ENCODE peak calls at places on chromosomes 5 and 9, in nine cellular contexts. One of them, this sample, is unnamed.

GRCh38 chr5:159091596-159091995 is 8.1 kb downstream of the EBF1 start:
- DNase-seq in lower leg skin: no peak
- DNase-seq in astrocyte of the spinal cord: no peak
- DNase-seq in PC-9: no peak
- DNase-seq in cardiac fibroblast: peak; percentile 11
- DNase-seq in aorta: no peak
- DNase-seq in small intestine: no peak
- DNase-seq in cardiac muscle cell: no peak
- DNase-seq in CD8-positive, alpha-beta T cell: no peak
- DNase-seq in this sample: no peak

GRCh38 chr5:33049298-33049697 is 338.2 kb downstream of the NPR3 start:
- DNase-seq in lower leg skin: no peak
- DNase-seq in astrocyte of the spinal cord: no peak
- DNase-seq in PC-9: peak; percentile 84
- DNase-seq in cardiac fibroblast: peak; percentile 68
- DNase-seq in aorta: peak; percentile 41
- DNase-seq in small intestine: no peak
- DNase-seq in cardiac muscle cell: no peak
- DNase-seq in CD8-positive, alpha-beta T cell: no peak
- DNase-seq in this sample: no peak

GRCh38 chr9:102483666-102484065 is 511.5 kb upstream of the CYLC2 start:
- DNase-seq in lower leg skin: no peak
- DNase-seq in astrocyte of the spinal cord: no peak
- DNase-seq in PC-9: no peak
- DNase-seq in cardiac fibroblast: no peak
- DNase-seq in aorta: no peak
- DNase-seq in small intestine: no peak
- DNase-seq in cardiac muscle cell: no peak
- DNase-seq in CD8-positive, alpha-beta T cell: no peak
- DNase-seq in this sample: no peak

GRCh38 chr9:90459321-90459720 is 183.3 kb downstream of the DIRAS2 start:
- DNase-seq in lower leg skin: no peak
- DNase-seq in astrocyte of the spinal cord: no peak
- DNase-seq in PC-9: no peak
- DNase-seq in cardiac fibroblast: no peak
- DNase-seq in aorta: no peak
- DNase-seq in small intestine: no peak
- DNase-seq in cardiac muscle cell: no peak
- DNase-seq in CD8-positive, alpha-beta T cell: no peak
- DNase-seq in this sample: no peak

GRCh38 chr9:133074111-133074651 is 12.4 kb downstream of the CEL start:
- DNase-seq in lower leg skin: no peak
- DNase-seq in astrocyte of the spinal cord: no peak
- DNase-seq in PC-9: no peak
- DNase-seq in cardiac fibroblast: peak; percentile 6
- DNase-seq in aorta: peak; percentile 31
- DNase-seq in small intestine: peak; percentile 24
- DNase-seq in cardiac muscle cell: no peak
- DNase-seq in CD8-positive, alpha-beta T cell: no peak
- DNase-seq in this sample: no peak

GRCh38 chr9:85001925-85002324 is 332.4 kb downstream of the NTRK2 start:
- DNase-seq in lower leg skin: no peak
- DNase-seq in astrocyte of the spinal cord: no peak
- DNase-seq in PC-9: no peak
- DNase-seq in cardiac fibroblast: no peak
- DNase-seq in aorta: no peak
- DNase-seq in small intestine: no peak
- DNase-seq in cardiac muscle cell: no peak
- DNase-seq in CD8-positive, alpha-beta T cell: no peak
- DNase-seq in this sample: peak; percentile 16

GRCh38 chr9:136856541-136857141 is 4.5 kb downstream of the MAMDC4 start:
- DNase-seq in lower leg skin: no peak
- DNase-seq in astrocyte of the spinal cord: no peak
- DNase-seq in PC-9: no peak
- DNase-seq in cardiac fibroblast: no peak
- DNase-seq in aorta: no peak
- DNase-seq in small intestine: no peak
- DNase-seq in cardiac muscle cell: no peak
- DNase-seq in CD8-positive, alpha-beta T cell: no peak
- DNase-seq in this sample: peak; percentile 67

GRCh38 chr5:140246378-140247122 is 56.4 kb downstream of the PFDN1 start:
- DNase-seq in lower leg skin: no peak
- DNase-seq in astrocyte of the spinal cord: peak; percentile 86
- DNase-seq in PC-9: no peak
- DNase-seq in cardiac fibroblast: peak; percentile 76
- DNase-seq in aorta: no peak
- DNase-seq in small intestine: no peak
- DNase-seq in cardiac muscle cell: no peak
- DNase-seq in CD8-positive, alpha-beta T cell: no peak
- DNase-seq in this sample: no peak

GRCh38 chr5:125026900-125027731 is 280.7 kb upstream of the ZNF608 start:
- DNase-seq in lower leg skin: no peak
- DNase-seq in astrocyte of the spinal cord: peak; percentile 29
- DNase-seq in PC-9: no peak
- DNase-seq in cardiac fibroblast: peak; percentile 47
- DNase-seq in aorta: no peak
- DNase-seq in small intestine: peak; percentile 98
- DNase-seq in cardiac muscle cell: peak; percentile 86
- DNase-seq in CD8-positive, alpha-beta T cell: no peak
- DNase-seq in this sample: no peak

GRCh38 chr9:128892223-128892892 is 10.4 kb downstream of the LRRC8A start:
- DNase-seq in lower leg skin: peak; percentile 98
- DNase-seq in astrocyte of the spinal cord: peak; percentile 83
- DNase-seq in PC-9: peak; percentile 99
- DNase-seq in cardiac fibroblast: peak; percentile 90
- DNase-seq in aorta: peak; percentile 97
- DNase-seq in small intestine: peak; percentile 71
- DNase-seq in cardiac muscle cell: no peak
- DNase-seq in CD8-positive, alpha-beta T cell: no peak
- DNase-seq in this sample: peak; percentile 47

GRCh38 chr5:159891371-159891770 is 24.9 kb upstream of the ADRA1B start:
- DNase-seq in lower leg skin: no peak
- DNase-seq in astrocyte of the spinal cord: no peak
- DNase-seq in PC-9: no peak
- DNase-seq in cardiac fibroblast: no peak
- DNase-seq in aorta: no peak
- DNase-seq in small intestine: no peak
- DNase-seq in cardiac muscle cell: no peak
- DNase-seq in CD8-positive, alpha-beta T cell: no peak
- DNase-seq in this sample: peak; percentile 50

GRCh38 chr9:91426123-91426745 is 2.6 kb upstream of the NFIL3 start:
- DNase-seq in lower leg skin: no peak
- DNase-seq in astrocyte of the spinal cord: peak; percentile 60
- DNase-seq in PC-9: no peak
- DNase-seq in cardiac fibroblast: peak; percentile 76
- DNase-seq in aorta: no peak
- DNase-seq in small intestine: peak; percentile 74
- DNase-seq in cardiac muscle cell: peak; percentile 39
- DNase-seq in CD8-positive, alpha-beta T cell: no peak
- DNase-seq in this sample: peak; percentile 58

GRCh38 chr9:60546406-60546805 is 367.8 kb upstream of the SPATA31A5 start:
- DNase-seq in lower leg skin: peak; percentile 37
- DNase-seq in astrocyte of the spinal cord: no peak
- DNase-seq in PC-9: no peak
- DNase-seq in cardiac fibroblast: no peak
- DNase-seq in aorta: peak; percentile 59
- DNase-seq in small intestine: no peak
- DNase-seq in cardiac muscle cell: no peak
- DNase-seq in CD8-positive, alpha-beta T cell: no peak
- DNase-seq in this sample: peak; percentile 2

GRCh38 chr5:119752921-119753886 is 123.8 kb downstream of the FAM170A start:
- DNase-seq in lower leg skin: no peak
- DNase-seq in astrocyte of the spinal cord: no peak
- DNase-seq in PC-9: peak; percentile 3
- DNase-seq in cardiac fibroblast: no peak
- DNase-seq in aorta: no peak
- DNase-seq in small intestine: no peak
- DNase-seq in cardiac muscle cell: no peak
- DNase-seq in CD8-positive, alpha-beta T cell: no peak
- DNase-seq in this sample: no peak

DNA sequence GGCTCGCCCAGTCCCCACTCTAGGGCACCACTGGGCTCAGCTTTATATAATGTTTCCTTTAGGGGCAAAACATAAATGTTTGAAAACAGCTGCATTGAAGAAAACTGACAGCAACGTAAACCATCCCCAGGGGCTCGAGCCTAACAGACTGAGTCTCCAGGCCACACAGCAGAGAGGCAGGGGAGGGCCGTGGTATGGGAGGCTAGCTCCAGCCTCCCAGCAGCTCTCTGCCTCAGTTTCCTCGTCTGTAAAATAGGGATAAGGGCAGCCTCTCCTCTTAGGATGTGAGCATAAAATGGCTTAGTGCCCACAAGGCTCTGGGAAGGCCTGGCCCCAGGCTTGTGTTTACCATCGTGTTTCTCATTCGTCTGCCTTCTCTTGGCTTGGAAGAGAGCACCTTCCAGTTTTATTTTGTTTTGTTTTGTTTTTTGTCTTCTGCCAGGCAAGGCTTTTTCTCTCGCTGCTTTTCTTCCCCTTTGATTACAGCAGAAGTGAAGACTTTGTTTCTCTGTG is 2.7 kb downstream of the ANKRD33B start:
- DNase-seq in lower leg skin: peak; percentile 73
- DNase-seq in astrocyte of the spinal cord: no peak
- DNase-seq in PC-9: no peak
- DNase-seq in cardiac fibroblast: no peak
- DNase-seq in aorta: no peak
- DNase-seq in small intestine: no peak
- DNase-seq in cardiac muscle cell: no peak
- DNase-seq in CD8-positive, alpha-beta T cell: no peak
- DNase-seq in this sample: no peak
- H3K4me3 ChIP-seq in lower leg skin: no peak overlapping the region
- H3K4me3 ChIP-seq in astrocyte of the spinal cord: no peak overlapping the region
- H3K4me3 ChIP-seq in PC-9: peak overlapping the region; percentile 17
- H3K4me3 ChIP-seq in cardiac fibroblast: no peak overlapping the region
- H3K4me3 ChIP-seq in aorta: no peak overlapping the region
- H3K4me3 ChIP-seq in small intestine: no peak overlapping the region
- H3K4me3 ChIP-seq in cardiac muscle cell: no peak overlapping the region
- H3K4me3 ChIP-seq in CD8-positive, alpha-beta T cell: no peak overlapping the region
- H3K4me3 ChIP-seq in this sample: no peak overlapping the region

GRCh38 chr5:14417232-14417730 is 164.3 kb upstream of the OTULINL start:
- DNase-seq in lower leg skin: no peak
- DNase-seq in astrocyte of the spinal cord: peak; percentile 92
- DNase-seq in PC-9: no peak
- DNase-seq in cardiac fibroblast: peak; percentile 58
- DNase-seq in aorta: no peak
- DNase-seq in small intestine: no peak
- DNase-seq in cardiac muscle cell: peak; percentile 35
- DNase-seq in CD8-positive, alpha-beta T cell: no peak
- DNase-seq in this sample: peak; percentile 63

GRCh38 chr5:14417792-14418765 is 163.5 kb upstream of the OTULINL start:
- DNase-seq in lower leg skin: no peak
- DNase-seq in astrocyte of the spinal cord: peak; percentile 83
- DNase-seq in PC-9: no peak
- DNase-seq in cardiac fibroblast: peak; percentile 81
- DNase-seq in aorta: no peak
- DNase-seq in small intestine: no peak
- DNase-seq in cardiac muscle cell: no peak
- DNase-seq in CD8-positive, alpha-beta T cell: no peak
- DNase-seq in this sample: peak; percentile 48

GRCh38 chr5:14415516-14416074 is 166.0 kb upstream of the OTULINL start:
- DNase-seq in lower leg skin: no peak
- DNase-seq in astrocyte of the spinal cord: no peak
- DNase-seq in PC-9: no peak
- DNase-seq in cardiac fibroblast: no peak
- DNase-seq in aorta: no peak
- DNase-seq in small intestine: no peak
- DNase-seq in cardiac muscle cell: no peak
- DNase-seq in CD8-positive, alpha-beta T cell: no peak
- DNase-seq in this sample: no peak

GRCh38 chr5:14414615-14415515 is 166.7 kb upstream of the OTULINL start:
- DNase-seq in lower leg skin: no peak
- DNase-seq in astrocyte of the spinal cord: no peak
- DNase-seq in PC-9: no peak
- DNase-seq in cardiac fibroblast: no peak
- DNase-seq in aorta: no peak
- DNase-seq in small intestine: peak; percentile 28
- DNase-seq in cardiac muscle cell: no peak
- DNase-seq in CD8-positive, alpha-beta T cell: no peak
- DNase-seq in this sample: no peak

DNA sequence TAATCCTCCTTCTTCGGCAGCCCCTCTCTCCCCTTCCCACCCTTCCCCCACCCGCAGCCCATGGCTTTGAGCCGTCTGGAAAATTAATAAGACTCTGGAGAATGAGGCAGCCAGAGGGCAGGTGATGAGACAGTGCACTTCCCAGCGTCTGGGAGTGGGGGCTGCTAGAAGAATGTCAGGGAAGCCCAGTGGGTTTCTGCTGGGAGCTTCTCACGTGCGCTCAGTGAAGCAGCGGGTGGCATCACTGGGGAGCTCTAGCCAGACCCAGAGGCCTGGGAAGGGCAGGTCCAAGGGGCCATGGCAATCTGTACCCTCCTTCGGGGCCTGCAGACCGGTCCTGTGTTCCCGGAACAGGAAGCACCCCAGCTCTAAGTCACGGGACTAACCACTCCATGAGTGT is 164.9 kb upstream of the OTULINL start:
- DNase-seq in lower leg skin: no peak
- DNase-seq in astrocyte of the spinal cord: peak; percentile 68
- DNase-seq in PC-9: no peak
- DNase-seq in cardiac fibroblast: no peak
- DNase-seq in aorta: no peak
- DNase-seq in small intestine: no peak
- DNase-seq in cardiac muscle cell: no peak
- DNase-seq in CD8-positive, alpha-beta T cell: no peak
- DNase-seq in this sample: peak; percentile 47
- H3K4me3 ChIP-seq in lower leg skin: no peak overlapping the region
- H3K4me3 ChIP-seq in astrocyte of the spinal cord: no peak overlapping the region
- H3K4me3 ChIP-seq in PC-9: no peak overlapping the region
- H3K4me3 ChIP-seq in cardiac fibroblast: no peak overlapping the region
- H3K4me3 ChIP-seq in aorta: no peak overlapping the region
- H3K4me3 ChIP-seq in small intestine: no peak overlapping the region
- H3K4me3 ChIP-seq in cardiac muscle cell: no peak overlapping the region
- H3K4me3 ChIP-seq in CD8-positive, alpha-beta T cell: no peak overlapping the region
- H3K4me3 ChIP-seq in this sample: no peak overlapping the region

GRCh38 chr9:101270325-101270701 is 114.5 kb downstream of the BAAT start:
- DNase-seq in lower leg skin: no peak
- DNase-seq in astrocyte of the spinal cord: no peak
- DNase-seq in PC-9: no peak
- DNase-seq in cardiac fibroblast: no peak
- DNase-seq in aorta: no peak
- DNase-seq in small intestine: no peak
- DNase-seq in cardiac muscle cell: no peak
- DNase-seq in CD8-positive, alpha-beta T cell: no peak
- DNase-seq in this sample: no peak
- H3K4me3 ChIP-seq in lower leg skin: no peak overlapping the region
- H3K4me3 ChIP-seq in astrocyte of the spinal cord: no peak overlapping the region
- H3K4me3 ChIP-seq in PC-9: no peak overlapping the region
- H3K4me3 ChIP-seq in cardiac fibroblast: no peak overlapping the region
- H3K4me3 ChIP-seq in aorta: no peak overlapping the region
- H3K4me3 ChIP-seq in small intestine: no peak overlapping the region
- H3K4me3 ChIP-seq in cardiac muscle cell: no peak overlapping the region
- H3K4me3 ChIP-seq in CD8-positive, alpha-beta T cell: no peak overlapping the region
- H3K4me3 ChIP-seq in this sample: no peak overlapping the region

DNA sequence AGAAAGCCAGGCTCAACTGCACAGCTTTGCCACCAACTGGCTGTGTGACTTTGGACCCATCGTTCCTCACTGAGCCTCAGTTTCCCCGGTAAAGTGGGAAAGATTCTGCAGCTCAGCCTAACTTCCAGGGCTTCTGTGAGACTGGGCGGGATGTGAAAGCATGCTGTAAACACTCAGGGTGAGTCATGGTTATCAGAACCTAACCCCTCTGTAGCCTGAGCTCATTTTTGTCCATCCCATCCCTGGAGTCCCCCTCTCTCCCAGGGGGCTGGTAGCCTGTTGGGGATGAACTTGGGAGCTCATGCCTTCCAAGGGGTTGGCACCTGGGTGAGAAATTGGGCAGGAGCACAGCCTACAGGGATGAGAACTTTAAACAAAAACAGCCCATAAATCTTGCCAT is 2.3 kb downstream of the CCDC69 start:
- DNase-seq in lower leg skin: no peak
- DNase-seq in astrocyte of the spinal cord: no peak
- DNase-seq in PC-9: no peak
- DNase-seq in cardiac fibroblast: peak; percentile 22
- DNase-seq in aorta: no peak
- DNase-seq in small intestine: no peak
- DNase-seq in cardiac muscle cell: no peak
- DNase-seq in CD8-positive, alpha-beta T cell: no peak
- DNase-seq in this sample: no peak
- H3K4me3 ChIP-seq in lower leg skin: no peak overlapping the region
- H3K4me3 ChIP-seq in astrocyte of the spinal cord: no peak overlapping the region
- H3K4me3 ChIP-seq in PC-9: no peak overlapping the region
- H3K4me3 ChIP-seq in cardiac fibroblast: no peak overlapping the region
- H3K4me3 ChIP-seq in aorta: no peak overlapping the region
- H3K4me3 ChIP-seq in small intestine: no peak overlapping the region
- H3K4me3 ChIP-seq in cardiac muscle cell: no peak overlapping the region
- H3K4me3 ChIP-seq in CD8-positive, alpha-beta T cell: peak overlapping the region; percentile 67
- H3K4me3 ChIP-seq in this sample: no peak overlapping the region

This sample was measured in H7.